ENCODE peak calls at places on chromosomes 4 and X, in four cellular contexts. B is NB4, O is Peyer's patch, W is ovary. T is an unnamed sample.

GRCh38 chr4:113636438-113636818 is 125.1 kb downstream of the CAMK2D start:
- DNase-seq in B (peak), O (no peak), W (no peak), T (no peak)

GRCh38 chr4:122555216-122555615 is 65.7 kb downstream of the IL21 start:
- DNase-seq in B (no peak), O (no peak), W (no peak), T (no peak)

GRCh38 chrX:85611926-85612325 is 232.5 kb upstream of the POF1B start:
- DNase-seq in B (peak), O (no peak), W (no peak), T (no peak)

GRCh38 chr4:157314906-157315305 is 94.4 kb downstream of the GRIA2 start:
- DNase-seq in B (no peak), O (no peak), W (no peak), T (no peak)

GRCh38 chr4:25440478-25441030 is 63.5 kb downstream of the ANAPC4 start:
- DNase-seq in B (no peak), O (no peak), W (peak), T (peak)

GRCh38 chr4:40046311-40046980 is 10.2 kb upstream of the N4BP2 start:
- DNase-seq in B (no peak), O (no peak), W (peak), T (peak)

GRCh38 chr4:159107203-159107921 is 4.5 kb downstream of the RAPGEF2 start:
- DNase-seq in B (no peak), O (no peak), W (no peak), T (no peak)

GRCh38 chr4:89356086-89356485 is 48.5 kb upstream of the GPRIN3 start:
- DNase-seq in B (no peak), O (no peak), W (no peak), T (peak)

GRCh38 chr4:88286897-88287296 is 2.5 kb upstream of the PPM1K start:
- DNase-seq in B (no peak), O (no peak), W (no peak), T (no peak)

GRCh38 chr4:145217339-145217738 is 37.0 kb upstream of the OTUD4 start:
- DNase-seq in B (no peak), O (no peak), W (no peak), T (no peak)

GRCh38 chr4:183618681-183619080 is 40.3 kb downstream of the RWDD4 start:
- DNase-seq in B (no peak), O (no peak), W (no peak), T (no peak)

GRCh38 chr4:144178414-144178813 is 37.9 kb upstream of the GYPA start:
- DNase-seq in B (no peak), O (no peak), W (no peak), T (no peak)

GRCh38 chr4:36351082-36351666 is 69.8 kb downstream of the DTHD1 start:
- DNase-seq in B (peak), O (peak), W (no peak), T (peak)

GRCh38 chr4:153755186-153755585 is 4.6 kb downstream of the RNF175 start:
- DNase-seq in B (no peak), O (no peak), W (no peak), T (no peak)

GRCh38 chrX:46165866-46166265 is 379.4 kb downstream of the ZNF674 start:
- DNase-seq in B (no peak), O (no peak), W (no peak), T (no peak)

GRCh38 chr4:183658362-183659028 is 490 bp downstream of the RWDD4 start:
- DNase-seq in B (peak), O (peak), W (peak), T (peak)

GRCh38 chr4:151948351-151949016 is 187.7 kb upstream of the GATB start:
- DNase-seq in B (no peak), O (no peak), W (no peak), T (no peak)

GRCh38 chr4:76087007-76087769 is 12.7 kb downstream of the ART3 start:
- DNase-seq in B (peak), O (peak), W (no peak), T (peak)

GRCh38 chrX:14030248-14030592 is 528 bp upstream of the GEMIN8 start:
- DNase-seq in B (peak), O (no peak), W (no peak), T (no peak)

GRCh38 chr4:150514709-150515108 is 67.2 kb upstream of the MAB21L2 start:
- DNase-seq in B (no peak), O (no peak), W (no peak), T (no peak)

GRCh38 chr4:139177049-139177887 is at the start of gene ELF2:
- DNase-seq in B (peak), O (peak), W (peak), T (peak)

GRCh38 chr4:5979981-5980380 is 38.2 kb downstream of the C4orf50 start:
- DNase-seq in B (peak), O (no peak), W (no peak), T (peak)
- TF ChIP-seq CTCF in B (peak), O (no peak), W (no peak), T (no peak)

DNA sequence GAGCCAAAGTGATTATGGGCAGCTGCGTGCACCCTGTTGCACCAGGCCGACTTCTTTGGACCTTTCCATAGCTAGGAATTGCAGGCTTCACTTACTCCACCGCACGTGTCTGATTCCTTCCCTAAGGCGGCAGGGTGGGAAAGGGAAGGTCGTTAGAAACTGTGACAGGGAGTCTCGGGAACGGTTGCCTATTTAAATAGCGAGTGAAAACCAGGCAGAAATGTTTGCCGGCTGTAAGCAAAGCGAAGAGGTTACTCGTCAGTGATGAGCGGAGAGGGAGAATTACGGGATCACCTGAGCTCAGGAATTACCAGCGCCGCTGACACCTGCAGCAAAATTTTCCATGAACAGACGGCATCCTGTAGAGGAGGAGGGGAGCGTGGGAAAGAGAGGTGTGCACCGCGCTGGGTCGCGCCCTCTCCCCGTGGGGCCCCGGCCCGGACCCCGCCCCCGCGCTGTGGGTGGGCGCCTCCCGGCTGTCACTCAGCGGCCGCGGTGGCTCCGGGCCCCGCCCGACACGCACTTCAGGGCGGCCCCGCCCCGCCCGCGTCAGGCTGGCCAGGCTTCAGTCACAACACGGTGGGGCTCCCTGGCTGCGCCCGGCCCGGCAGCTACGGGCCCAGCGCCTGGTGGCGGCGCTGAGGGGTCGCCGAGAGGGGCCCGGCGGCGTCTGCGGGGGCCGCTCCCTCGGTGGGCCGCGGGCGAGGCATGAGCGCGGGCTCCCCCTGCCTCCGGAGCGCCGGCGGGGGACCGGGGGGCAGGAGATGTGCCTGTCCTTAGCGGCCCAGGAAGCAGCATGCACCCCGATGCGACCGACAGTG is at the start of gene SNX25:
- DNase-seq in B (peak), O (peak), W (peak), T (peak)
- TF ChIP-seq CTCF in B (no peak), O (peak), W (peak), T (peak)

DNA sequence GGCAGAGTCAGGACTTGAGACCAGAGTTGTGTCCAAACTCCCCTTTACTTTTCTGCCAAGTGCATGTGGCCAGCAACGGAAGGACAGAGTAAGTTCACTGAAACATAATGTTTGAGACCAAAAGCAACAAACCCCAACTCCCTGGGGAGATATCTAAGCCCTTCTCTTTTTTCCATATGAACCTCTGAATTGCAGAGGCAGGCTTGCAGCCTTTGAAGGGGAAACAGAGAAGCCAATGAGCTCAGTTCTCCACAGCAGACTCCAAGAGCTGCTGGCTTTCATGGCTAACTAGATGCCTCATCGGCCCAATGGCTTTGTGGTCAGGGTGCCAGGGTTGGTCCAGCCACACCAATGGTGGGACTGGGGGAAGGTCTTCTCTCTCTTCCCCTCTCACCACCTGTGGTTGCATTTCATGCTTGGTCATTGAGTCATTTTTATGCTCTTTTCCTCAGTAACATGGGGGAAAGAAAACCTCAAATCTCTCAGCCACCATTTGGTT is 34.0 kb downstream of the STARD8 start:
- DNase-seq in B (peak), O (no peak), W (no peak), T (no peak)
- TF ChIP-seq CTCF in B (no peak), O (no peak), W (no peak), T (no peak)

GRCh38 chr4:52665592-52665991 is 6.5 kb upstream of the USP46 start:
- DNase-seq in B (peak), O (no peak), W (no peak), T (no peak)
- TF ChIP-seq CTCF in B (no peak), O (no peak), W (no peak), T (no peak)

GRCh38 chrX:133776072-133776471 is 209.3 kb downstream of the GPC3 start:
- DNase-seq in B (peak), O (peak), W (no peak), T (peak)
- TF ChIP-seq CTCF in B (peak), O (no peak), W (no peak), T (no peak)

DNA sequence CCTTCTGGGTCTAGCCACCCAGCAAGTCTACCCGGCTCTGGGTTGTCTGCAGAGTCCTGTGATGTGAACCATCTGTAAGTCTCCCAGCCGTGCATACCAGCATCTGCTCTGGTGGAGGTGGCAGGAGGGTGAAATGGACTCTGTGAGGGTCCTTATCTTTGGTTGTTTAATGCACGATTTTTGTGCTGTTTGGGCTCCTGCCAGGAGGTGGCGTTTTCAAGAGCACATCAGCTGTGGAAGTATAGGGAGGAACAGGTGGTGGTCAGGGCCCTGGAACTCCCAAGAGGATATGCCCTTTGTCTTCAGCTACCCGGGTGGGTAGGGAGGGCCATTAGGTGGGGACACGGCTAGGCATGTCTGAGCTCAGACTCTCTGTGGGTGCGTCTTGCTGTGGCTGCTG is 66.5 kb upstream of the ZFP42 start:
- DNase-seq in B (peak), O (no peak), W (no peak), T (no peak)
- TF ChIP-seq CTCF in B (peak), O (no peak), W (no peak), T (no peak)

GRCh38 chrX:29044802-29045201 is 457.6 kb downstream of the IL1RAPL1 start:
- DNase-seq in B (no peak), O (no peak), W (no peak), T (no peak)
- TF ChIP-seq CTCF in B (no peak), O (no peak), W (no peak), T (no peak)

DNA sequence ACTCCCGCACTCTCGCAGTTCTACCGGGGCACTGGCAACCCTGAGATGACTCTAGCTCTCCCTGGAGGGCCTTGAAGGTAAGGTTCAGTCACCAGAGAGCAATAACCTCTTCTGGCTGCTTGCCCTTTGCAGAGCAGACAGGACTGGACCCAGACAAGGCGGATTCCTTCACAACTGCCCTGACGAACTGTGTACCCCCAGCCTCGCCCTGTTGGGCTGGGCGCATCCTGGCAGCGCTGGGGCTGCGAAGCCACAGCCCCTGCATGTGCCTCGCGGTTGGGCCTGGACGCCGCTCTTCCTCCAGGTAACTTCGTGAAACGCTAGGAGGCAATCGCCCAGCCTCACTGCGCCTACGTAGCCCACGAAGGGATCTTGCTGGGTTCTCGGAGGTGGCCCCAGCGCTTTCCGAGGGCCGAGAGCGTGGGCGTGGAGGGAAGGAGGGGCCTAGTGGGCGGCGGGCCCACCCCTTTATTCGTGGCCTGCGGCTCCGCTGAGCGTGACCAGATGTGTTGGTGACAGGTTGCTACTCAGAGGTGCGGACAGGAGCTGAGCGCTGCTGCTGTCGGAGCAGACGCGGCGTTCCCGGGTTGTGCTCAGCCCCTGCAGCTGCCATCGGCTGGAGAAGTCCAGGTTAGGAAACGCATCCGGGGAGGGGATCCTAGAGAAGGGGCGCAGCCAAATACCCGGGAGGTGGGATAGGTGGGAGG is 1.9 kb upstream of the MAMLD1 start:
- DNase-seq in B (peak), O (peak), W (peak), T (peak)
- TF ChIP-seq CTCF in B (no peak), O (no peak), W (no peak), T (no peak)

GRCh38 chr4:1746265-1746691 is 25.0 kb downstream of the TACC3 start:
- DNase-seq in B (peak), O (peak), W (peak), T (peak)
- TF ChIP-seq CTCF in B (peak), O (peak), W (peak), T (peak)

GRCh38 chr4:77415689-77416088 is 189.9 kb upstream of the CXCL13 start:
- DNase-seq in B (no peak), O (no peak), W (no peak), T (no peak)

GRCh38 chr4:77418333-77418732 is 187.3 kb upstream of the CXCL13 start:
- DNase-seq in B (peak), O (peak), W (no peak), T (peak)
- TF ChIP-seq CTCF in B (peak), O (no peak), W (no peak), T (peak)